ENCODE peak calls at places on chromosomes 6 and 20, in seven cellular contexts. B, D, U, X, Z, Q and C are unnamed samples.
A peak's percentile ranks its signal among the peaks of the same experiment; 100 is the strongest.

GRCh38 chr6:8446391-8446790 is 11.0 kb upstream of the SLC35B3 start:
- DNase-seq in U (no peak), Q (no peak), D (no peak), Z (no peak), X (no peak), B (no peak), C (no peak)

GRCh38 chr6:111738156-111738555 is 132.5 kb upstream of the TRAF3IP2 start:
- DNase-seq in X (no peak), Z (no peak), B (no peak), D (no peak), Q (no peak), U (no peak), C (no peak)

GRCh38 chr6:163384510-163384909 is 30.0 kb upstream of the QKI start:
- DNase-seq in D (no peak), X (no peak), Z (no peak), Q (no peak), B (no peak), U (no peak), C (no peak)

GRCh38 chr6:131172237-131172636 is 37.0 kb downstream of the AKAP7 start:
- DNase-seq in X (no peak), Z (no peak), U (no peak), Q (no peak), D (no peak), B (no peak), C (no peak)

GRCh38 chr6:150380256-150380655 is 11.4 kb downstream of the IYD start:
- DNase-seq in U (no peak), B (no peak), D (no peak), X (no peak), Q (no peak), Z (no peak), C (no peak)

GRCh38 chr20:34794006-34794585 is 31.4 kb downstream of the NCOA6 start:
- DNase-seq in U (no peak), Q (no peak), B (no peak), D (no peak), X (no peak), Z (no peak), C (no peak)

GRCh38 chr6:105432797-105433196 is 29.9 kb upstream of the PREP start:
- DNase-seq in Q (no peak), D (no peak), U (no peak), B (no peak), Z (no peak), X (no peak), C (no peak)

GRCh38 chr6:27726620-27727023 is 185.6 kb downstream of the OR2B2 start:
- DNase-seq in Q (no peak), Z (no peak), B (no peak), U (no peak), D (no peak), X (no peak), C (no peak)

GRCh38 chr6:170037541-170038250 is 253.2 kb downstream of the DLL1 start:
- DNase-seq in B (peak; percentile 23), D (no peak), Q (peak; percentile 35), U (no peak), Z (peak; percentile 77), X (no peak), C (no peak)

GRCh38 chr6:41256383-41256782 is 28.2 kb downstream of the TREML4 start:
- DNase-seq in B (no peak), Q (no peak), Z (no peak), U (no peak), X (no peak), D (no peak), C (no peak)

GRCh38 chr6:69349776-69350175 is 447.0 kb downstream of the LMBRD1 start:
- DNase-seq in U (no peak), D (peak; percentile 26), Z (no peak), B (peak; percentile 14), X (peak; percentile 10), Q (no peak), C (no peak)

GRCh38 chr20:47178277-47178676 is 178.2 kb downstream of the ZMYND8 start:
- DNase-seq in X (no peak), Q (no peak), U (no peak), D (no peak), Z (no peak), B (no peak), C (no peak)

GRCh38 chr6:31328355-31328960 is 28.5 kb downstream of the HLA-B start:
- DNase-seq in Q (no peak), B (no peak), D (no peak), Z (no peak), X (no peak), U (no peak), C (no peak)

GRCh38 chr20:32111763-32112162 is 2.2 kb downstream of the TM9SF4 start:
- DNase-seq in Q (peak; percentile 36), U (no peak), B (no peak), Z (peak; percentile 43), D (no peak), X (no peak), C (no peak)

GRCh38 chr6:18302561-18303439 is 38.5 kb upstream of the DEK start:
- DNase-seq in Z (no peak), B (no peak), D (no peak), X (no peak), Q (no peak), U (no peak), C (no peak)

GRCh38 chr6:87832025-87832825 is 130.2 kb upstream of the AKIRIN2 start:
- DNase-seq in Q (peak; percentile 51), Z (no peak), D (no peak), X (no peak), B (no peak), U (no peak), C (no peak)

GRCh38 chr6:144953552-144954240 is 668.6 kb downstream of the UTRN start:
- DNase-seq in X (no peak), Q (no peak), Z (no peak), U (no peak), B (no peak), D (no peak), C (no peak)

GRCh38 chr20:36550797-36551299 is 9.5 kb downstream of the MYL9 start:
- DNase-seq in X (no peak), D (no peak), B (peak; percentile 50), U (no peak), Q (no peak), Z (no peak), C (no peak)

GRCh38 chr20:58021481-58021880 is 207.0 kb downstream of the ANKRD60 start:
- DNase-seq in Q (peak; percentile 49), B (peak; percentile 57), Z (peak; percentile 87), U (no peak), X (peak; percentile 78), D (peak; percentile 66), C (no peak)

GRCh38 chr6:6007311-6008113 is 787 bp upstream of the NRN1 start:
- DNase-seq in Z (no peak), D (peak; percentile 28), X (no peak), Q (no peak), B (no peak), U (peak; percentile 38), C (no peak)

GRCh38 chr20:17972121-17972520 is 3.3 kb downstream of the MGME1 start:
- DNase-seq in B (no peak), Z (no peak), D (no peak), X (no peak), U (no peak), Q (no peak), C (no peak)

GRCh38 chr6:140653985-140654384 is 1279.5 kb upstream of the CITED2 start:
- DNase-seq in X (no peak), Q (no peak), Z (no peak), U (no peak), B (no peak), D (no peak), C (no peak)

GRCh38 chr6:33815854-33816253 is 12.1 kb upstream of the MLN start:
- DNase-seq in D (no peak), Z (no peak), Q (no peak), B (no peak), U (no peak), X (no peak), C (no peak)

GRCh38 chr6:44339763-44340625 is 2.5 kb upstream of the SPATS1 start:
- DNase-seq in X (no peak), Z (no peak), D (no peak), B (no peak), Q (no peak), U (no peak), C (no peak)

GRCh38 chr20:19964289-19965263 is 52.6 kb upstream of the NAA20 start:
- DNase-seq in B (peak; percentile 78), Z (peak; percentile 84), Q (peak; percentile 91), X (peak; percentile 72), D (no peak), U (no peak), C (no peak)

DNA sequence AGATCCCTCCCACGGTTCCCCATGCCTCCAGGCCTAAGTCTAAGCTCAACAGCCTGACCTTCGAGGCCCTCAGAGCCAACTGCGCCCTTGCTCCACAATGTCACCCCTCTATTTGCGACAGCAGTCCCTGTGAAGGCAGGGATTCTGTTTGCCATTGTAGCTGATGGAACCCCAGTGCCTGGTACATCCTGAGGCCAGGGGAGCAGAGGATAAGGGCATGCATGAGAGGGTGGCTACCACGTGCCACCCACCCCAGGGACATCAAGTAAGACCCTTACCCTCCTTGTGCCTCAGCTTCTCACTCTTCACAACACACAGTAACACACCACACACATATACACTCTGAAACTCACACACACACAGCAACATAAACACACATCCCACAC is 20.0 kb upstream of the SIRPA start:
- DNase-seq in D (no peak), B (no peak), Z (no peak), U (no peak), Q (no peak), X (no peak), C (no peak)
- H3K27ac ChIP-seq in D (no peak overlapping the region), B (no peak overlapping the region), Z (no peak overlapping the region), U (no peak overlapping the region), Q (no peak overlapping the region), X (no peak overlapping the region), C (no peak overlapping the region)

DNA sequence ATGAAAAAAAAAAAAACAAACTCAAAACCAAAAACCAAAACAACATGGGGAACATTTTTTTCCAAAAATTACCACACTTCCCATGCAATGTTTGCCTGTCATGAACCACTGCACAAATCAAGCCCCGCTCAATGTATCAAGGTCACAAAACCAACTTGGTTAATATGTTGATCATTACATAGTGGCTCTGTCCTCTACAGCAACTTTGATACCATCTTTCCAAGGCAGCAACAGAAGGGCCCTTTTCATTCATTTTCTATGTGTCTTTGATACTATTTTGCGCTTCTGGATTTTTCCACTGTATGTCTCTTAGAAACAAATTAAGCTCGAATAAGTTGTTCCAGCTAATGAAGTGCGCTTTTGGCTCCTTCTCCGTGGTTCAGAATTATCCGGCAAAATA is 1.5 kb downstream of the ZHX3 start:
- DNase-seq in U (no peak), Q (peak; percentile 54), D (no peak), Z (no peak), B (no peak), X (no peak), C (no peak)
- H3K4me3 ChIP-seq in U (no peak overlapping the region), Q (peak overlapping the region; percentile 78), D (peak overlapping the region; percentile 86), Z (peak overlapping the region; percentile 76), B (no peak overlapping the region), X (peak overlapping the region; percentile 89), C (peak overlapping the region; percentile 87)

GRCh38 chr6:13290335-13290734 is 38.0 kb downstream of the TBC1D7 start:
- DNase-seq in U (no peak), X (no peak), B (no peak), D (no peak), Z (peak; percentile 37), Q (peak; percentile 13), C (no peak)
- H3K36me3 ChIP-seq in U (peaks cover 20% of the 10 kb centered on the region), X (peaks cover 37% of the 10 kb centered on the region), B (no peaks in the 10 kb centered on the region), D (peaks cover 4% of the 10 kb centered on the region), Z (peaks cover 37% of the 10 kb centered on the region), Q (no peaks in the 10 kb centered on the region), C (peaks cover 36% of the 10 kb centered on the region)

GRCh38 chr20:59159822-59160740 is 3.5 kb upstream of the ZNF831 start:
- DNase-seq in U (no peak), Z (no peak), Q (no peak), B (no peak), D (no peak), X (no peak), C (no peak)
- H3K27ac ChIP-seq in U (peak overlapping the region; percentile 79), Z (peak overlapping the region; percentile 17), Q (no peak overlapping the region), B (no peak overlapping the region), D (no peak overlapping the region), X (no peak overlapping the region), C (no peak overlapping the region)

GRCh38 chr6:119345114-119345513 is 4.4 kb downstream of the MAN1A1 start:
- DNase-seq in Z (no peak), Q (no peak), U (no peak), B (no peak), D (no peak), X (no peak), C (no peak)
- H3K4me3 ChIP-seq in Z (peak overlapping the region; percentile 89), Q (peak overlapping the region; percentile 93), U (no peak overlapping the region), B (no peak overlapping the region), D (no peak overlapping the region), X (peak overlapping the region; percentile 16), C (peak overlapping the region; percentile 12)